ENCODE peak calls at places on chromosomes 2 and 18, in nine cellular contexts. D is stimulated activated CD8-positive, alpha-beta memory T cell treated with anti-CD3 and anti-CD28 coated beads, Interleukin-15, amount 100 ng/mL, for 24 hours; A is GM06990; C is GF-D8; Z is right lobe of liver; K is HS-5; N is endothelial cell; M is GM10248; X is stimulated activated naive CD4-positive, alpha-beta T cell. B is an unnamed sample.

GRCh38 chr2:160294889-160295288 is 94.8 kb upstream of the ITGB6 start:
- DNase-seq in A (no peak), N (no peak), C (no peak), M (no peak), X (no peak), K (no peak), D (no peak), Z (no peak), B (no peak)

GRCh38 chr2:88545118-88545517 is 82.1 kb downstream of the EIF2AK3 start:
- DNase-seq in Z (no peak), A (no peak), N (no peak), M (no peak), C (no peak), X (no peak), D (no peak), K (no peak), B (peak; percentile 55)

GRCh38 chr2:225400060-225400511 is 576 bp downstream of the NYAP2 start:
- DNase-seq in Z (no peak), K (peak; percentile 4), C (no peak), D (no peak), A (no peak), X (no peak), M (no peak), N (peak; percentile 69), B (peak; percentile 26)

GRCh38 chr2:437772-438393 is 150.0 kb upstream of the ALKAL2 start:
- DNase-seq in X (peak; percentile 31), D (peak; percentile 13), C (no peak), K (no peak), Z (no peak), M (peak; percentile 77), N (no peak), A (peak; percentile 30), B (no peak)

GRCh38 chr18:45361148-45361851 is 254.0 kb upstream of the SLC14A2 start:
- DNase-seq in C (no peak), K (no peak), Z (no peak), A (no peak), X (no peak), M (no peak), N (no peak), D (no peak), B (no peak)

GRCh38 chr2:222594679-222595078 is 61.2 kb downstream of the FARSB start:
- DNase-seq in D (no peak), K (peak; percentile 29), M (no peak), Z (no peak), C (no peak), X (no peak), A (no peak), N (no peak), B (peak; percentile 17)

GRCh38 chr2:183541766-183542165 is 417.5 kb downstream of the NUP35 start:
- DNase-seq in N (no peak), Z (no peak), K (peak; percentile 20), A (no peak), X (no peak), M (no peak), D (no peak), C (no peak), B (peak; percentile 46)

GRCh38 chr2:39141346-39142011 is 20.6 kb upstream of the SOS1 start:
- DNase-seq in M (no peak), Z (no peak), K (no peak), N (no peak), D (no peak), X (no peak), A (peak; percentile 26), C (no peak), B (no peak)

GRCh38 chr18:13915973-13916372 is 637 bp upstream of the MC2R start:
- DNase-seq in C (no peak), X (no peak), N (no peak), M (no peak), K (no peak), A (no peak), D (no peak), Z (no peak), B (no peak)

GRCh38 chr2:118635891-118636290 is 211.6 kb downstream of the EN1 start:
- DNase-seq in N (no peak), X (no peak), A (no peak), M (no peak), D (no peak), C (no peak), K (no peak), Z (no peak), B (no peak)

GRCh38 chr2:109080109-109080508 is 48.9 kb upstream of the SH3RF3 start:
- DNase-seq in M (no peak), C (no peak), K (no peak), D (no peak), A (no peak), Z (no peak), X (no peak), N (no peak), B (no peak)

GRCh38 chr2:71299507-71299906 is 32.1 kb upstream of the ZNF638 start:
- DNase-seq in N (peak; percentile 13), D (no peak), M (peak; percentile 43), C (no peak), X (no peak), K (peak; percentile 18), Z (no peak), A (no peak), B (peak; percentile 25)

GRCh38 chr2:47313141-47313691 is 89.7 kb upstream of the MSH2 start:
- DNase-seq in M (no peak), N (no peak), D (no peak), X (no peak), A (no peak), K (no peak), C (no peak), Z (no peak), B (peak; percentile 57)

GRCh38 chr2:11899264-11899818 is 152.9 kb downstream of the LPIN1 start:
- DNase-seq in K (peak; percentile 44), Z (no peak), D (no peak), C (no peak), N (no peak), M (no peak), A (no peak), X (no peak), B (no peak)

GRCh38 chr18:12307251-12307736 is 747 bp upstream of the TUBB6 start:
- DNase-seq in N (peak; percentile 58), Z (no peak), D (no peak), A (no peak), M (peak; percentile 37), C (no peak), X (no peak), K (no peak), B (no peak)

GRCh38 chr2:129813404-129813803 is 166.1 kb upstream of the RAB6C start:
- DNase-seq in A (no peak), C (peak; percentile 20), D (no peak), K (no peak), Z (no peak), N (no peak), M (no peak), X (no peak), B (no peak)

GRCh38 chr2:10499911-10500521 is 51.9 kb upstream of the ODC1 start:
- DNase-seq in C (no peak), X (no peak), Z (no peak), K (no peak), N (no peak), M (no peak), A (no peak), D (no peak), B (no peak)

GRCh38 chr18:58682429-58683069 is 11.3 kb downstream of the MALT1 start:
- DNase-seq in X (no peak), N (no peak), K (no peak), D (no peak), Z (peak; percentile 68), M (no peak), A (no peak), C (no peak), B (peak; percentile 56)

GRCh38 chr2:178756843-178757242 is 50.4 kb downstream of the TTN start:
- DNase-seq in A (no peak), C (no peak), K (peak; percentile 75), M (no peak), D (no peak), X (no peak), N (no peak), Z (no peak), B (no peak)

GRCh38 chr2:222613715-222614331 is 42.1 kb downstream of the FARSB start:
- DNase-seq in C (peak; percentile 10), N (peak; percentile 10), X (no peak), A (no peak), D (no peak), K (no peak), M (peak; percentile 65), Z (no peak), B (peak; percentile 36)

GRCh38 chr2:179129574-179130238 is 79.8 kb upstream of the CCDC141 start:
- DNase-seq in X (no peak), K (no peak), D (no peak), M (peak; percentile 24), C (no peak), A (no peak), N (no peak), Z (no peak), B (no peak)

GRCh38 chr2:47903781-47904447 is 2.4 kb downstream of the FBXO11 start:
- DNase-seq in D (no peak), N (no peak), X (no peak), C (no peak), M (no peak), K (no peak), Z (no peak), A (no peak), B (no peak)

GRCh38 chr18:7645756-7646155 is 78.6 kb downstream of the PTPRM start:
- DNase-seq in Z (no peak), C (no peak), M (no peak), A (no peak), X (no peak), N (no peak), K (no peak), D (no peak), B (no peak)

GRCh38 chr18:58288922-58289797 is 245.1 kb downstream of the NEDD4L start:
- DNase-seq in N (no peak), Z (no peak), D (no peak), C (no peak), M (peak; percentile 44), A (peak; percentile 73), K (no peak), X (no peak), B (peak; percentile 52)

GRCh38 chr2:151032741-151033152 is 228.9 kb downstream of the RBM43 start:
- DNase-seq in Z (no peak), M (no peak), K (peak; percentile 88), C (no peak), A (no peak), X (no peak), N (no peak), D (no peak), B (no peak)

GRCh38 chr2:64698668-64699444 is 45.1 kb upstream of the SERTAD2 start:
- DNase-seq in M (peak; percentile 66), Z (no peak), D (no peak), C (no peak), N (no peak), A (peak; percentile 74), K (peak; percentile 81), X (no peak), B (peak; percentile 81)

B was measured in Caki2.